ENCODE peak calls at places on chromosomes 12 and 14, in four cellular contexts. F is CD4-positive, alpha-beta T cell; B is SW 1271; D is heart right ventricle. A is an unnamed sample.
A peak's percentile ranks its signal among the peaks of the same experiment; 100 is the strongest.

GRCh38 chr12:62291888-62292760 is 31.9 kb downstream of the USP15 start:
- DNase-seq in F (no peak), B (no peak), D (no peak), A (no peak)

GRCh38 chr12:125185740-125186470 is 120.7 kb downstream of the AACS start:
- DNase-seq in F (no peak), B (no peak), D (peak; percentile 62), A (peak; percentile 82)

GRCh38 chr14:85296466-85297210 is 233.3 kb upstream of the FLRT2 start:
- DNase-seq in F (no peak), B (no peak), D (no peak), A (no peak)

GRCh38 chr12:12387521-12387920 is 30.6 kb downstream of the BORCS5 start:
- DNase-seq in F (no peak), B (no peak), D (no peak), A (no peak)

GRCh38 chr12:89244536-89244935 is 107.8 kb downstream of the DUSP6 start:
- DNase-seq in F (no peak), B (no peak), D (no peak), A (no peak)

GRCh38 chr12:47935196-47935595 is 28.2 kb upstream of the TMEM106C start:
- DNase-seq in F (no peak), B (no peak), D (peak; percentile 60), A (peak; percentile 45)

GRCh38 chr12:20567413-20567812 is 127.7 kb upstream of the SLCO1C1 start:
- DNase-seq in F (no peak), B (no peak), D (no peak), A (no peak)

GRCh38 chr14:79516009-79516408 is 695.3 kb downstream of the DIO2 start:
- DNase-seq in F (no peak), B (no peak), D (no peak), A (no peak)

GRCh38 chr14:34465069-34465859 is 3.2 kb upstream of the SPTSSA start:
- DNase-seq in F (no peak), B (no peak), D (no peak), A (no peak)

GRCh38 chr14:100656996-100657395 is 69.7 kb upstream of the DLK1 start:
- DNase-seq in F (no peak), B (no peak), D (no peak), A (no peak)

GRCh38 chr12:121800694-121801600 is 2.9 kb upstream of the SETD1B start:
- DNase-seq in F (peak; percentile 62), B (no peak), D (peak; percentile 83), A (peak; percentile 81)

GRCh38 chr12:115758886-115759620 is 518.4 kb downstream of the MED13L start:
- DNase-seq in F (no peak), B (no peak), D (no peak), A (no peak)

GRCh38 chr14:92759300-92759678 is 10.9 kb upstream of the LGMN start:
- DNase-seq in F (no peak), B (no peak), D (no peak), A (no peak)

A was measured in psoas muscle.